ENCODE peak calls at places on chromosomes 7 and 10, in ten cellular contexts. N, G, D, W, M, B, T, C, R and H are unnamed samples.

GRCh38 chr7:23472974-23473847 is 2.9 kb upstream of the IGF2BP3 start:
- DNase-seq in N (peak), G (no peak), D (no peak), W (no peak), M (no peak), B (no peak), T (peak), C (no peak), R (no peak), H (no peak)

GRCh38 chr7:22696672-22697071 is 30.3 kb upstream of the IL6 start:
- DNase-seq in N (peak), G (no peak), D (no peak), W (no peak), M (no peak), B (no peak), T (no peak), C (no peak), R (no peak), H (peak)

GRCh38 chr10:131142446-131143380 is 168.8 kb downstream of the TCERG1L start:
- DNase-seq in N (no peak), G (no peak), D (no peak), W (no peak), M (no peak), B (no peak), T (no peak), C (no peak), R (no peak), H (no peak)

GRCh38 chr7:143892527-143893300 is 9.3 kb downstream of the TCAF1 start:
- DNase-seq in N (no peak), G (no peak), D (no peak), W (no peak), M (no peak), B (no peak), T (peak), C (no peak), R (peak), H (no peak)

GRCh38 chr7:150476285-150476684 is 25.9 kb downstream of the GIMAP8 start:
- DNase-seq in N (no peak), G (no peak), D (no peak), W (no peak), M (no peak), B (no peak), T (no peak), C (no peak), R (no peak), H (no peak)

GRCh38 chr7:132592947-132593335 is 16.7 kb upstream of the PLXNA4 start:
- DNase-seq in N (no peak), G (no peak), D (no peak), W (no peak), M (no peak), B (no peak), T (no peak), C (no peak), R (no peak), H (no peak)

GRCh38 chr10:89201345-89202032 is 5.6 kb downstream of the CH25H start:
- DNase-seq in N (no peak), G (no peak), D (no peak), W (no peak), M (no peak), B (no peak), T (no peak), C (no peak), R (no peak), H (no peak)

GRCh38 chr10:119657725-119658124 is 6.5 kb downstream of the BAG3 start:
- DNase-seq in N (no peak), G (no peak), D (no peak), W (no peak), M (no peak), B (no peak), T (no peak), C (no peak), R (no peak), H (no peak)

GRCh38 chr7:26891400-26892355 is 27.3 kb upstream of the SKAP2 start:
- DNase-seq in N (peak), G (no peak), D (no peak), W (no peak), M (no peak), B (no peak), T (peak), C (no peak), R (no peak), H (no peak)

GRCh38 chr7:64313740-64314491 is at the start of gene ZNF736:
- DNase-seq in N (peak), G (peak), D (peak), W (peak), M (peak), B (peak), T (peak), C (peak), R (peak), H (peak)

GRCh38 chr10:58508316-58508715 is 4.4 kb upstream of the BICC1 start:
- DNase-seq in N (no peak), G (no peak), D (no peak), W (no peak), M (no peak), B (no peak), T (no peak), C (no peak), R (no peak), H (peak)

GRCh38 chr10:34109952-34110702 is 705.0 kb downstream of the PARD3 start:
- DNase-seq in N (no peak), G (no peak), D (no peak), W (no peak), M (no peak), B (no peak), T (peak), C (no peak), R (no peak), H (no peak)

GRCh38 chr7:5997210-5997808 is 11.5 kb downstream of the PMS2 start:
- DNase-seq in N (peak), G (no peak), D (peak), W (no peak), M (peak), B (peak), T (peak), C (no peak), R (peak), H (peak)

GRCh38 chr10:23173549-23174074 is 18.5 kb upstream of the PTF1A start:
- DNase-seq in N (no peak), G (no peak), D (no peak), W (no peak), M (no peak), B (no peak), T (no peak), C (no peak), R (no peak), H (no peak)

GRCh38 chr7:122442929-122443328 is 138.4 kb upstream of the FEZF1 start:
- DNase-seq in N (no peak), G (no peak), D (no peak), W (no peak), M (no peak), B (no peak), T (no peak), C (no peak), R (no peak), H (no peak)

GRCh38 chr7:117875566-117875965 is 2.3 kb upstream of the CTTNBP2 start:
- DNase-seq in N (peak), G (no peak), D (no peak), W (no peak), M (no peak), B (no peak), T (peak), C (no peak), R (no peak), H (no peak)

GRCh38 chr10:43395571-43396060 is 13.4 kb downstream of the HNRNPF start:
- DNase-seq in N (no peak), G (no peak), D (no peak), W (no peak), M (no peak), B (no peak), T (peak), C (peak), R (no peak), H (peak)

GRCh38 chr7:156604836-156605695 is 35.5 kb upstream of the RNF32 start:
- DNase-seq in N (no peak), G (no peak), D (no peak), W (no peak), M (no peak), B (no peak), T (no peak), C (peak), R (no peak), H (no peak)

GRCh38 chr7:157663061-157663863 is 326.5 kb downstream of the DNAJB6 start:
- DNase-seq in N (peak), G (no peak), D (no peak), W (no peak), M (no peak), B (no peak), T (peak), C (no peak), R (no peak), H (no peak)

GRCh38 chr7:29289156-29290021 is 94.8 kb downstream of the CHN2 start:
- DNase-seq in N (no peak), G (no peak), D (no peak), W (no peak), M (no peak), B (no peak), T (peak), C (no peak), R (peak), H (peak)

GRCh38 chr7:31043035-31043434 is 9.1 kb upstream of the ADCYAP1R1 start:
- DNase-seq in N (no peak), G (no peak), D (no peak), W (no peak), M (no peak), B (no peak), T (no peak), C (no peak), R (no peak), H (no peak)

GRCh38 chr7:2063562-2064360 is 169.0 kb downstream of the MAD1L1 start:
- DNase-seq in N (no peak), G (no peak), D (no peak), W (no peak), M (no peak), B (no peak), T (peak), C (no peak), R (no peak), H (peak)

GRCh38 chr7:24503511-24503910 is 69.7 kb upstream of the PALS2 start:
- DNase-seq in N (no peak), G (no peak), D (no peak), W (no peak), M (no peak), B (no peak), T (no peak), C (no peak), R (no peak), H (no peak)

GRCh38 chr10:127313996-127314700 is 117.8 kb upstream of the INSYN2A start:
- DNase-seq in N (no peak), G (no peak), D (no peak), W (no peak), M (no peak), B (no peak), T (no peak), C (no peak), R (no peak), H (no peak)

GRCh38 chr7:117873056-117873932 is at the start of gene CTTNBP2:
- DNase-seq in N (no peak), G (peak), D (no peak), W (peak), M (no peak), B (no peak), T (peak), C (peak), R (no peak), H (peak)

GRCh38 chr10:95266674-95267095 is 24.1 kb downstream of the PDLIM1 start:
- DNase-seq in N (peak), G (peak), D (peak), W (no peak), M (no peak), B (no peak), T (peak), C (no peak), R (peak), H (peak)

GRCh38 chr10:68333058-68333395 is 299 bp upstream of the PBLD start:
- DNase-seq in N (no peak), G (no peak), D (no peak), W (no peak), M (no peak), B (no peak), T (no peak), C (no peak), R (no peak), H (no peak)

GRCh38 chr10:26274391-26274790 is 57.8 kb downstream of the GAD2 start:
- DNase-seq in N (no peak), G (no peak), D (no peak), W (no peak), M (no peak), B (no peak), T (no peak), C (no peak), R (no peak), H (no peak)

GRCh38 chr10:129769381-129770116 is 194.5 kb downstream of the EBF3 start:
- DNase-seq in N (no peak), G (no peak), D (no peak), W (no peak), M (no peak), B (no peak), T (no peak), C (peak), R (no peak), H (no peak)

GRCh38 chr10:10869592-10869991 is 148.1 kb upstream of the CELF2 start:
- DNase-seq in N (peak), G (no peak), D (peak), W (no peak), M (no peak), B (no peak), T (peak), C (no peak), R (no peak), H (peak)

GRCh38 chr7:33744293-33744692 is 161.0 kb upstream of the BMPER start:
- DNase-seq in N (peak), G (no peak), D (no peak), W (no peak), M (no peak), B (no peak), T (no peak), C (no peak), R (peak), H (peak)

GRCh38 chr7:610531-611280 is 91.1 kb upstream of the PDGFA start:
- DNase-seq in N (no peak), G (no peak), D (no peak), W (no peak), M (no peak), B (peak), T (peak), C (no peak), R (no peak), H (peak)

GRCh38 chr10:78292987-78293865 is 259.6 kb downstream of the RPS24 start:
- DNase-seq in N (no peak), G (no peak), D (no peak), W (no peak), M (no peak), B (no peak), T (peak), C (no peak), R (no peak), H (no peak)

GRCh38 chr10:112338957-112339356 is 35.0 kb upstream of the ACSL5 start:
- DNase-seq in N (no peak), G (no peak), D (no peak), W (no peak), M (no peak), B (no peak), T (no peak), C (no peak), R (no peak), H (no peak)

GRCh38 chr10:22670796-22671195 is 43.6 kb downstream of the PIP4K2A start:
- DNase-seq in N (no peak), G (no peak), D (no peak), W (no peak), M (no peak), B (no peak), T (peak), C (no peak), R (no peak), H (peak)

GRCh38 chr10:62648941-62649340 is 155.6 kb upstream of the ADO start:
- DNase-seq in N (no peak), G (no peak), D (no peak), W (no peak), M (no peak), B (no peak), T (no peak), C (no peak), R (no peak), H (no peak)

GRCh38 chr7:133053321-133053891 is 28.5 kb downstream of the CHCHD3 start:
- DNase-seq in N (peak), G (no peak), D (no peak), W (no peak), M (no peak), B (no peak), T (peak), C (no peak), R (no peak), H (peak)